ENCODE peak calls at places on chromosomes 5 and 9, in eight cellular contexts. D is AG09309, C is left lung, J is testis, X is astrocyte of the spinal cord, Q is psoas muscle, I is BJ, U is esophagus squamous epithelium. E is an unnamed sample.

GRCh38 chr5:172509405-172509781 is 55.1 kb upstream of the SH3PXD2B start:
- DNase-seq in U (no peak), C (peak; percentile 9), D (no peak), J (peak; percentile 12), Q (no peak), I (no peak), X (no peak), E (no peak)

GRCh38 chr9:131642496-131643083 is 97.3 kb downstream of the PRRT1B start:
- DNase-seq in X (no peak), Q (no peak), I (no peak), U (no peak), J (no peak), D (no peak), C (no peak), E (no peak)

GRCh38 chr9:91758491-91758981 is 191.5 kb downstream of the ROR2 start:
- DNase-seq in J (peak; percentile 54), D (no peak), I (no peak), X (peak; percentile 33), C (no peak), Q (no peak), U (no peak), E (no peak)

GRCh38 chr5:76994337-76994736 is 35.9 kb upstream of the AGGF1 start:
- DNase-seq in U (no peak), C (no peak), I (no peak), D (no peak), Q (no peak), X (no peak), J (no peak), E (no peak)

GRCh38 chr5:58069016-58069705 is 390.7 kb downstream of the PLK2 start:
- DNase-seq in X (no peak), U (no peak), J (no peak), I (no peak), D (no peak), Q (no peak), C (no peak), E (no peak)

GRCh38 chr9:92010705-92011536 is 60.9 kb upstream of the ROR2 start:
- DNase-seq in U (no peak), C (no peak), X (no peak), Q (no peak), J (no peak), D (no peak), I (no peak), E (no peak)

GRCh38 chr5:33257807-33258491 is 182.8 kb upstream of the TARS1 start:
- DNase-seq in X (peak; percentile 91), J (no peak), U (no peak), Q (no peak), I (peak; percentile 63), C (no peak), D (peak; percentile 56), E (peak; percentile 55)

GRCh38 chr9:78278177-78278777 is 18.6 kb upstream of the PSAT1 start:
- DNase-seq in Q (no peak), C (no peak), U (no peak), X (peak; percentile 74), J (no peak), I (peak; percentile 48), D (peak; percentile 71), E (peak; percentile 38)

GRCh38 chr9:109821711-109822110 is 41.7 kb downstream of the PALM2AKAP2 start:
- DNase-seq in C (no peak), X (peak; percentile 23), Q (no peak), U (no peak), D (no peak), J (no peak), I (no peak), E (peak; percentile 37)

GRCh38 chr5:97021416-97021815 is 85.5 kb downstream of the LNPEP start:
- DNase-seq in D (no peak), I (no peak), J (no peak), C (no peak), Q (no peak), X (no peak), U (no peak), E (no peak)

GRCh38 chr5:173454764-173455598 is 126.8 kb upstream of the STC2 start:
- DNase-seq in J (no peak), U (no peak), I (peak; percentile 99), D (peak; percentile 99), Q (peak; percentile 87), C (peak; percentile 35), X (peak; percentile 98), E (peak; percentile 99)

DNA sequence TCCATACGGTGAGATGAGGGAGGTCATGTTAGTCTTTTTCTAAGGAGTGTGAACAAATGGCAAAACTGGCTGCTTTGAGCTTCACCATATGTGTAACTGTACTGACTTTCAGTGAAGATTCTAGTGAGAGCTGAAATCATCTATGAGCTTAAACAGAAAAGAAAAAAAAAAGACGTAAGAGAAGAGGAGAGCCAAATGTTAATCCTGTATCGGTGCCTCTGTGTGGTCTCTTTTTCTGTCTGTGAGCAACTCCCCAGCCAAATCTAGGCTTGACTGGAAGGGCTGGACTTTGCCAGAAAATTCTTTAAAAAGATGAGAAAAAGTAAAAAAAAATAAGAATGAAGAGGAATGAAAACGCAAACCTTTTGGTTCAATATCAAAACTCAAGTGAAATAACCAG is 209.7 kb upstream of the TUT7 start:
- DNase-seq in I (no peak), D (no peak), Q (no peak), X (no peak), U (no peak), J (no peak), C (no peak), E (no peak)
- TF ChIP-seq CTCF in I (no peak), D (no peak), Q (no peak), X (no peak), U (no peak), J (no peak), C (no peak), E (no peak)

GRCh38 chr9:38226491-38226951 is 157.5 kb upstream of the SHB start:
- DNase-seq in C (no peak), U (no peak), Q (no peak), I (no peak), D (no peak), J (no peak), X (no peak), E (no peak)

GRCh38 chr9:38227656-38228055 is 158.6 kb upstream of the SHB start:
- DNase-seq in D (no peak), Q (no peak), X (peak; percentile 10), J (no peak), C (no peak), U (no peak), I (no peak), E (peak; percentile 12)

GRCh38 chr9:38224941-38225340 is 155.9 kb upstream of the SHB start:
- DNase-seq in Q (no peak), U (no peak), I (no peak), C (no peak), X (no peak), J (no peak), D (no peak), E (no peak)

GRCh38 chr9:38228331-38229122 is 159.5 kb upstream of the SHB start:
- DNase-seq in X (no peak), Q (no peak), J (no peak), D (no peak), C (no peak), U (no peak), I (no peak), E (no peak)

DNA sequence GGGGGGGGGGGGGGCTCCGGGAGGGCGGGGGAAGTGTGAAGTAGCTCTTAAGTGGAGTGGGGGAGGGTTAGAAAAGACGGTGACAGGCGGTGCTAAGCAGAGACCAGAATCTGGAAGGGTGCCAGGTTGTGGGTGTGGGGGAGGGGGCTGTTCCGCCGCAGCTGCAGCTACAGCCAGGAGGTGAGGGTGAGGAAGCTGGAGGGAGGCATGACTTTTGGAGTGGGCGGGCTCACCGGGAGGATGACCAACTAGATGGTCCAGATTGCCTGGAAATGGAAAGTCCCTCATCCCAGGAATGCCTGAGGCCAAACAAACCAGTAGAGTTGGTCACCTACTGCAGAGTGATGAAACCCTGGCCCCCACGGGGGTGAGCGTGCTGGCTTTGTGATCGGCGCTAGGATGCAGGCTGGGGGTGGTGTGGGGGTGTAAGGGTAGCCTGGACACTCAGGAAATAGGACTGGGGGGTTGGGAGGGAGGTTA is 158.1 kb upstream of the SHB start:
- DNase-seq in C (peak; percentile 72), X (peak; percentile 71), D (peak; percentile 46), U (no peak), J (peak; percentile 15), Q (peak; percentile 53), I (peak; percentile 10), E (peak; percentile 59)
- H3K4me3 ChIP-seq in C (no peak overlapping the region), X (no peak overlapping the region), D (peak overlapping the region; percentile 9), U (peak overlapping the region; percentile 4), J (no peak overlapping the region), Q (no peak overlapping the region), I (no peak overlapping the region), E (peak overlapping the region; percentile 18)

DNA sequence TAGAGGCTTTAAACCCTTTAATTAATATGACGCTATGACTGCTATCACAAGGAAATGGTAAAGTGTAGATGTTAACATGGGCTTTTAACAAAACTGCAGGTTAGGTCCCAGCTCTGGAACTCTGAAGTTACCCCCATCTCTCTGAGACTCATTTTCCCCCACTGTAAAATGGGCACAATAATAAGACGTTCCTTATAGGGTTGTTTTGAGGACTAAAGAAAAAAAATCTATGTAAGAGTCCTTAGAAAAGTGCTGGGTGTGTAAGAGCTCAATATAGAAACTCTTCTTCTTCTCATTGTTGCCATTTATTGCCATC is 45.8 kb upstream of the STK32A start:
- DNase-seq in D (no peak), C (no peak), X (no peak), J (no peak), U (no peak), I (no peak), Q (no peak), E (no peak)
- TF ChIP-seq CTCF in D (no peak), C (no peak), X (no peak), J (no peak), U (no peak), I (no peak), Q (no peak), E (no peak)

GRCh38 chr5:150785950-150786349 is 7.4 kb downstream of the SMIM3 start:
- DNase-seq in X (no peak), I (no peak), C (no peak), D (no peak), U (no peak), J (no peak), Q (no peak), E (no peak)

GRCh38 chr5:150780816-150781221 is 2.3 kb downstream of the SMIM3 start:
- DNase-seq in X (peak; percentile 61), J (no peak), D (peak; percentile 79), C (no peak), U (no peak), Q (no peak), I (peak; percentile 73), E (no peak)

GRCh38 chr5:150781706-150782614 is 3.4 kb downstream of the SMIM3 start:
- DNase-seq in X (peak; percentile 93), U (no peak), J (no peak), I (peak; percentile 89), C (no peak), Q (peak; percentile 81), D (peak; percentile 98), E (peak; percentile 93)

GRCh38 chr5:150782850-150783249 is 4.3 kb downstream of the SMIM3 start:
- DNase-seq in Q (no peak), U (no peak), J (no peak), C (no peak), D (no peak), I (no peak), X (no peak), E (no peak)

DNA sequence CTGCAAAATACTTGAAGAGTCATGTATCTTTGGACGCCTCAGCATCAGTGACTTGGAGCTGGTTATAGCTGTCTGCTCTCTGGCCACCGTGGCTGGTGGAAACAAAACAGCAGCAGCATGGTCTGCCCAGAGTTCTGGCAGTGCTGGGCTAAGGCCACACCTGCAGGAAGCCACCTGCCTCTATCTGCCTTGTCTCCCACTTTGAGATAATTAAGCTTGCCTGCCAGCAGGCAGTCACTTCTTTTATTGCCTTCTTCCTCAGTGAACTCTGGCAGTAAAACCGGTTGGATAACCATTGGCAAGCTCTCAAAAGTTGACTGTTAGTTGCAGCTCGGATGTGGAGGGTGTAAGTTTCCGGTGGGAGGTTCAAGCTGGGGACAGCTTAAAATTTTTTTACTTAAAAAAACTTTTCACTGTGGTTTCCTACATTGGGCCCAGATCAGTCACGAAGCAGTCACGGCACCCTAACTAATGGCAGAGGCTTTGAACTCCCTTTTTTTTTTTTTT is 4.9 kb downstream of the SMIM3 start:
- DNase-seq in Q (peak; percentile 61), X (peak; percentile 94), J (no peak), U (no peak), C (peak; percentile 62), I (peak; percentile 96), D (peak; percentile 97), E (peak; percentile 89)
- H3K4me3 ChIP-seq in Q (peak overlapping the region; percentile 39), X (no peak overlapping the region), J (no peak overlapping the region), U (peak overlapping the region; percentile 17), C (no peak overlapping the region), I (no peak overlapping the region), D (no peak overlapping the region), E (no peak overlapping the region)

E was measured in AG04449.